ENCODE peak calls at places on chromosomes 16 and 17, in ten cellular contexts. E, S, A, F, M, Z, N, W, C and V are unnamed samples.
A peak's percentile ranks its signal among the peaks of the same experiment; 100 is the strongest.

GRCh38 chr16:48101069-48101674 is 54.6 kb downstream of the ABCC12 start:
- DNase-seq in E (no peak), A (no peak), M (no peak), C (no peak), W (no peak), Z (no peak), F (peak; percentile 51), S (no peak), N (no peak), V (no peak)

GRCh38 chr17:79033046-79033616 is 9.2 kb downstream of the C1QTNF1 start:
- DNase-seq in Z (no peak), C (no peak), E (no peak), S (no peak), F (no peak), M (no peak), W (peak; percentile 22), N (no peak), A (no peak), V (no peak)

GRCh38 chr16:27505297-27506236 is 44.1 kb downstream of the GTF3C1 start:
- DNase-seq in N (no peak), A (no peak), C (no peak), S (no peak), W (peak; percentile 64), M (no peak), F (no peak), Z (no peak), E (no peak), V (peak; percentile 33)

GRCh38 chr17:79612468-79613194 is 1.8 kb upstream of the RBFOX3 start:
- DNase-seq in N (peak; percentile 74), M (no peak), F (peak; percentile 69), C (no peak), E (no peak), S (peak; percentile 72), A (peak; percentile 13), Z (no peak), W (peak; percentile 45), V (no peak)

GRCh38 chr17:47837401-47838039 is 3.6 kb downstream of the SCRN2 start:
- DNase-seq in W (peak; percentile 41), N (no peak), A (no peak), F (no peak), S (no peak), E (no peak), Z (no peak), M (no peak), C (no peak), V (no peak)

GRCh38 chr16:47386201-47386718 is 74.6 kb downstream of the ITFG1 start:
- DNase-seq in E (no peak), Z (no peak), W (no peak), C (no peak), A (no peak), F (no peak), S (no peak), M (no peak), N (no peak), V (no peak)

GRCh38 chr17:78360371-78361226 is 722 bp upstream of the SOCS3 start:
- DNase-seq in A (no peak), C (peak; percentile 97), Z (peak; percentile 74), S (peak; percentile 87), F (peak; percentile 96), E (peak; percentile 59), W (peak; percentile 97), N (peak; percentile 87), M (peak; percentile 94), V (peak; percentile 92)

GRCh38 chr17:68431661-68432071 is 25.6 kb downstream of the WIPI1 start:
- DNase-seq in S (peak; percentile 73), M (peak; percentile 56), N (peak; percentile 69), F (peak; percentile 30), E (no peak), Z (no peak), C (no peak), W (no peak), A (no peak), V (no peak)

GRCh38 chr16:3214904-3215600 is 19.9 kb downstream of the ZNF200 start:
- DNase-seq in M (peak; percentile 65), W (no peak), A (no peak), S (peak; percentile 83), E (no peak), N (no peak), F (peak; percentile 60), C (no peak), Z (no peak), V (no peak)

GRCh38 chr17:76681222-76682137 is 29.3 kb downstream of the MXRA7 start:
- DNase-seq in S (peak; percentile 83), C (peak; percentile 73), A (peak; percentile 26), M (peak; percentile 86), F (peak; percentile 74), N (peak; percentile 76), E (no peak), Z (no peak), W (peak; percentile 76), V (peak; percentile 82)

GRCh38 chr16:75287708-75288107 is 36.3 kb upstream of the BCAR1 start:
- DNase-seq in Z (no peak), M (no peak), S (no peak), C (peak; percentile 82), F (no peak), W (no peak), N (no peak), A (no peak), E (no peak), V (no peak)

GRCh38 chr16:85868495-85868894 is 30.5 kb upstream of the IRF8 start:
- DNase-seq in S (no peak), C (no peak), A (no peak), W (no peak), F (no peak), Z (no peak), E (no peak), N (no peak), M (peak; percentile 15), V (no peak)

GRCh38 chr16:30893082-30893743 is 664 bp downstream of the BCL7C start:
- DNase-seq in F (peak; percentile 28), E (no peak), W (peak; percentile 55), A (no peak), C (no peak), M (no peak), N (no peak), Z (no peak), S (no peak), V (no peak)

GRCh38 chr16:64920211-64920610 is 201.7 kb downstream of the CDH11 start:
- DNase-seq in Z (no peak), A (no peak), F (no peak), S (no peak), C (no peak), W (no peak), M (no peak), N (no peak), E (no peak), V (no peak)

GRCh38 chr17:73952498-73953205 is 250.8 kb upstream of the RPL38 start:
- DNase-seq in W (peak; percentile 63), E (no peak), N (peak; percentile 31), S (no peak), C (peak; percentile 56), F (peak; percentile 54), Z (peak; percentile 35), A (no peak), M (peak; percentile 76), V (no peak)